ENCODE peak calls at places on chromosome 3, in six cellular contexts. M is foreskin keratinocyte, I is astrocyte of the hippocampus, V is NCI-H2227 treated with DMSO at 0.1 percent for 48 hours, N is iris pigment epithelial cell, D is GM19239. Y is an unnamed sample.
A peak's percentile ranks its signal among the peaks of the same experiment; 100 is the strongest.

GRCh38 chr3:109985942-109986555 is 648.7 kb upstream of the DPPA4 start:
- DNase-seq in M (peak; percentile 13), I (no peak), V (no peak), N (peak; percentile 5), D (no peak), Y (no peak)

GRCh38 chr3:4719011-4719649 is 226.0 kb downstream of the ITPR1 start:
- DNase-seq in M (no peak), I (peak; percentile 37), V (peak; percentile 14), N (no peak), D (no peak), Y (no peak)

GRCh38 chr3:14552041-14552648 is 12.0 kb upstream of the GRIP2 start:
- DNase-seq in M (no peak), I (no peak), V (no peak), N (no peak), D (no peak), Y (no peak)

GRCh38 chr3:32556332-32556731 is 14.3 kb downstream of the DYNC1LI1 start:
- DNase-seq in M (no peak), I (no peak), V (no peak), N (no peak), D (no peak), Y (no peak)

GRCh38 chr3:73324203-73325155 is 263.0 kb downstream of the EBLN2 start:
- DNase-seq in M (no peak), I (peak; percentile 24), V (no peak), N (no peak), D (no peak), Y (no peak)

GRCh38 chr3:148975277-148975676 is 16.1 kb upstream of the GYG1 start:
- DNase-seq in M (no peak), I (no peak), V (no peak), N (no peak), D (no peak), Y (no peak)

GRCh38 chr3:136197159-136197715 is 1.1 kb upstream of the MSL2 start:
- DNase-seq in M (no peak), I (no peak), V (peak; percentile 22), N (no peak), D (no peak), Y (no peak)

GRCh38 chr3:164250923-164251322 is 827.4 kb downstream of the SI start:
- DNase-seq in M (no peak), I (no peak), V (no peak), N (no peak), D (no peak), Y (no peak)

GRCh38 chr3:107938128-107938527 is 152.7 kb downstream of the CD47 start:
- DNase-seq in M (no peak), I (peak; percentile 70), V (no peak), N (peak; percentile 49), D (no peak), Y (no peak)

GRCh38 chr3:141021261-141021660 is 29.9 kb upstream of the SPSB4 start:
- DNase-seq in M (no peak), I (peak; percentile 34), V (no peak), N (peak; percentile 29), D (no peak), Y (no peak)

GRCh38 chr3:147269907-147270306 is 136.4 kb downstream of the ZIC4 start:
- DNase-seq in M (no peak), I (no peak), V (no peak), N (no peak), D (no peak), Y (no peak)

GRCh38 chr3:98817546-98817945 is 54.4 kb downstream of the ST3GAL6 start:
- DNase-seq in M (no peak), I (peak; percentile 68), V (peak; percentile 32), N (peak; percentile 38), D (peak; percentile 18), Y (no peak)

GRCh38 chr3:96657710-96658109 is 156.7 kb upstream of the EPHA6 start:
- DNase-seq in M (no peak), I (no peak), V (peak; percentile 31), N (no peak), D (no peak), Y (no peak)

GRCh38 chr3:23655749-23656148 is 150.0 kb upstream of the UBE2E1 start:
- DNase-seq in M (no peak), I (no peak), V (no peak), N (no peak), D (no peak), Y (no peak)

GRCh38 chr3:78163379-78163778 is 1123.5 kb downstream of the ROBO2 start:
- DNase-seq in M (no peak), I (no peak), V (no peak), N (peak; percentile 16), D (no peak), Y (no peak)

GRCh38 chr3:176961916-176962315 is 235.4 kb downstream of the TBL1XR1 start:
- DNase-seq in M (no peak), I (no peak), V (no peak), N (peak; percentile 49), D (no peak), Y (no peak)

GRCh38 chr3:52268036-52268435 is 10.4 kb downstream of the WDR82 start:
- DNase-seq in M (no peak), I (no peak), V (no peak), N (no peak), D (no peak), Y (no peak)

GRCh38 chr3:156300373-156300772 is 180.0 kb downstream of the KCNAB1 start:
- DNase-seq in M (no peak), I (no peak), V (no peak), N (no peak), D (no peak), Y (no peak)

GRCh38 chr3:197577366-197578074 is 21.8 kb upstream of the BDH1 start:
- DNase-seq in M (no peak), I (no peak), V (no peak), N (no peak), D (no peak), Y (no peak)

GRCh38 chr3:115885621-115886020 is 262.3 kb downstream of the GAP43 start:
- DNase-seq in M (no peak), I (peak; percentile 43), V (no peak), N (peak; percentile 11), D (no peak), Y (no peak)

GRCh38 chr3:118936811-118937210 is 97.8 kb downstream of the IGSF11 start:
- DNase-seq in M (no peak), I (no peak), V (no peak), N (no peak), D (no peak), Y (no peak)

GRCh38 chr3:13480340-13481318 is 523 bp downstream of the HDAC11 start:
- DNase-seq in M (no peak), I (no peak), V (no peak), N (peak; percentile 11), D (no peak), Y (no peak)

GRCh38 chr3:47412842-47413520 is 32.2 kb downstream of the PTPN23 start:
- DNase-seq in M (no peak), I (no peak), V (no peak), N (no peak), D (no peak), Y (peak; percentile 63)

GRCh38 chr3:134619884-134620445 is 30.9 kb downstream of the KY start:
- DNase-seq in M (no peak), I (no peak), V (no peak), N (no peak), D (no peak), Y (no peak)

GRCh38 chr3:152309535-152310317 is 41.0 kb downstream of the MBNL1 start:
- DNase-seq in M (peak; percentile 55), I (no peak), V (no peak), N (peak; percentile 65), D (no peak), Y (no peak)

GRCh38 chr3:61149236-61149635 is 102.0 kb downstream of the FHIT start:
- DNase-seq in M (no peak), I (no peak), V (no peak), N (no peak), D (no peak), Y (no peak)

GRCh38 chr3:148789156-148789555 is 38.5 kb upstream of the CPB1 start:
- DNase-seq in M (no peak), I (peak; percentile 9), V (no peak), N (peak; percentile 39), D (no peak), Y (no peak)

GRCh38 chr3:71421820-71422566 is 161.5 kb downstream of the FOXP1 start:
- DNase-seq in M (no peak), I (no peak), V (no peak), N (no peak), D (peak; percentile 52), Y (no peak)

GRCh38 chr3:29128004-29128403 is 152.9 kb upstream of the RBMS3 start:
- DNase-seq in M (no peak), I (peak; percentile 4), V (no peak), N (peak; percentile 73), D (no peak), Y (no peak)

GRCh38 chr3:191699546-191699945 is 238.6 kb downstream of the PYDC2 start:
- DNase-seq in M (no peak), I (no peak), V (no peak), N (no peak), D (no peak), Y (no peak)

GRCh38 chr3:77815467-77815866 is 775.6 kb downstream of the ROBO2 start:
- DNase-seq in M (no peak), I (no peak), V (no peak), N (no peak), D (no peak), Y (no peak)

GRCh38 chr3:177336841-177337430 is 139.7 kb upstream of the TBL1XR1 start:
- DNase-seq in M (no peak), I (no peak), V (no peak), N (peak; percentile 67), D (no peak), Y (no peak)

GRCh38 chr3:126551839-126552687 is 6.7 kb downstream of the C3orf22 start:
- DNase-seq in M (no peak), I (no peak), V (no peak), N (no peak), D (no peak), Y (peak; percentile 30)

GRCh38 chr3:87958289-87958688 is 100.5 kb downstream of the CGGBP1 start:
- DNase-seq in M (no peak), I (no peak), V (no peak), N (no peak), D (no peak), Y (no peak)

GRCh38 chr3:48661501-48662139 is 1.1 kb downstream of the CELSR3 start:
- DNase-seq in M (no peak), I (peak; percentile 83), V (no peak), N (peak; percentile 46), D (peak; percentile 79), Y (peak; percentile 66)

GRCh38 chr3:71371282-71371681 is 212.2 kb downstream of the FOXP1 start:
- DNase-seq in M (peak; percentile 67), I (no peak), V (no peak), N (no peak), D (no peak), Y (no peak)

GRCh38 chr3:28576590-28577220 is 228.1 kb upstream of the AZI2 start:
- DNase-seq in M (no peak), I (peak; percentile 26), V (no peak), N (no peak), D (no peak), Y (no peak)